ENCODE peak calls at places on chromosomes 7 and 10, in eight cellular contexts. One of them, this sample, is unnamed.

GRCh38 chr7:55387062-55387965 is 22.2 kb downstream of the LANCL2 start:
- DNase-seq in thyroid gland: no peak
- DNase-seq in endothelial cell of umbilical vein: peak; percentile 13
- DNase-seq in IMR-90: peak; percentile 19
- DNase-seq in breast epithelium: no peak
- DNase-seq in HCT116: no peak
- DNase-seq in body of pancreas: no peak
- DNase-seq in stomach: no peak
- DNase-seq in this sample: no peak

GRCh38 chr7:39069886-39070881 is 92.5 kb downstream of the POU6F2 start:
- DNase-seq in thyroid gland: no peak
- DNase-seq in endothelial cell of umbilical vein: no peak
- DNase-seq in IMR-90: no peak
- DNase-seq in breast epithelium: no peak
- DNase-seq in HCT116: no peak
- DNase-seq in body of pancreas: no peak
- DNase-seq in stomach: no peak
- DNase-seq in this sample: no peak

GRCh38 chr7:84914598-84914997 is 272.3 kb downstream of the SEMA3D start:
- DNase-seq in thyroid gland: no peak
- DNase-seq in endothelial cell of umbilical vein: no peak
- DNase-seq in IMR-90: no peak
- DNase-seq in breast epithelium: no peak
- DNase-seq in HCT116: peak; percentile 10
- DNase-seq in body of pancreas: no peak
- DNase-seq in stomach: no peak
- DNase-seq in this sample: no peak

GRCh38 chr7:4015371-4015770 is 666.7 kb upstream of the FOXK1 start:
- DNase-seq in thyroid gland: no peak
- DNase-seq in endothelial cell of umbilical vein: no peak
- DNase-seq in IMR-90: no peak
- DNase-seq in breast epithelium: no peak
- DNase-seq in HCT116: no peak
- DNase-seq in body of pancreas: no peak
- DNase-seq in stomach: peak; percentile 24
- DNase-seq in this sample: no peak

GRCh38 chr10:124554085-124554858 is 92.6 kb downstream of the LHPP start:
- DNase-seq in thyroid gland: no peak
- DNase-seq in endothelial cell of umbilical vein: no peak
- DNase-seq in IMR-90: no peak
- DNase-seq in breast epithelium: no peak
- DNase-seq in HCT116: no peak
- DNase-seq in body of pancreas: no peak
- DNase-seq in stomach: no peak
- DNase-seq in this sample: no peak

GRCh38 chr7:158443014-158443687 is 144.5 kb downstream of the PTPRN2 start:
- DNase-seq in thyroid gland: no peak
- DNase-seq in endothelial cell of umbilical vein: no peak
- DNase-seq in IMR-90: no peak
- DNase-seq in breast epithelium: no peak
- DNase-seq in HCT116: no peak
- DNase-seq in body of pancreas: no peak
- DNase-seq in stomach: no peak
- DNase-seq in this sample: no peak

GRCh38 chr7:92834661-92835139 is 1.7 kb downstream of the CDK6 start:
- DNase-seq in thyroid gland: no peak
- DNase-seq in endothelial cell of umbilical vein: peak; percentile 28
- DNase-seq in IMR-90: no peak
- DNase-seq in breast epithelium: no peak
- DNase-seq in HCT116: no peak
- DNase-seq in body of pancreas: peak; percentile 41
- DNase-seq in stomach: peak; percentile 41
- DNase-seq in this sample: peak; percentile 10

GRCh38 chr10:58152698-58153263 is 114.9 kb downstream of the IPMK start:
- DNase-seq in thyroid gland: peak; percentile 59
- DNase-seq in endothelial cell of umbilical vein: peak; percentile 26
- DNase-seq in IMR-90: peak; percentile 53
- DNase-seq in breast epithelium: no peak
- DNase-seq in HCT116: peak; percentile 41
- DNase-seq in body of pancreas: peak; percentile 57
- DNase-seq in stomach: peak; percentile 36
- DNase-seq in this sample: peak; percentile 9

GRCh38 chr10:98224509-98224908 is 43.5 kb downstream of the LOXL4 start:
- DNase-seq in thyroid gland: no peak
- DNase-seq in endothelial cell of umbilical vein: no peak
- DNase-seq in IMR-90: peak; percentile 57
- DNase-seq in breast epithelium: no peak
- DNase-seq in HCT116: no peak
- DNase-seq in body of pancreas: no peak
- DNase-seq in stomach: no peak
- DNase-seq in this sample: no peak

GRCh38 chr10:104300002-104300735 is 31.2 kb downstream of the GSTO2 start:
- DNase-seq in thyroid gland: no peak
- DNase-seq in endothelial cell of umbilical vein: peak; percentile 96
- DNase-seq in IMR-90: peak; percentile 100
- DNase-seq in breast epithelium: peak; percentile 74
- DNase-seq in HCT116: no peak
- DNase-seq in body of pancreas: no peak
- DNase-seq in stomach: no peak
- DNase-seq in this sample: no peak

GRCh38 chr7:84529480-84530205 is 335.1 kb upstream of the SEMA3A start:
- DNase-seq in thyroid gland: no peak
- DNase-seq in endothelial cell of umbilical vein: peak; percentile 75
- DNase-seq in IMR-90: peak; percentile 83
- DNase-seq in breast epithelium: no peak
- DNase-seq in HCT116: peak; percentile 47
- DNase-seq in body of pancreas: no peak
- DNase-seq in stomach: no peak
- DNase-seq in this sample: no peak

GRCh38 chr10:26555719-26556368 is 117.7 kb downstream of the APBB1IP start:
- DNase-seq in thyroid gland: peak; percentile 62
- DNase-seq in endothelial cell of umbilical vein: no peak
- DNase-seq in IMR-90: no peak
- DNase-seq in breast epithelium: peak; percentile 59
- DNase-seq in HCT116: no peak
- DNase-seq in body of pancreas: peak; percentile 68
- DNase-seq in stomach: peak; percentile 69
- DNase-seq in this sample: peak; percentile 23

GRCh38 chr10:26554246-26554645 is 116.1 kb downstream of the APBB1IP start:
- DNase-seq in thyroid gland: no peak
- DNase-seq in endothelial cell of umbilical vein: no peak
- DNase-seq in IMR-90: no peak
- DNase-seq in breast epithelium: no peak
- DNase-seq in HCT116: no peak
- DNase-seq in body of pancreas: no peak
- DNase-seq in stomach: no peak
- DNase-seq in this sample: no peak

GRCh38 chr10:26556756-26557640 is 118.9 kb downstream of the APBB1IP start:
- DNase-seq in thyroid gland: peak; percentile 13
- DNase-seq in endothelial cell of umbilical vein: peak; percentile 8
- DNase-seq in IMR-90: peak; percentile 11
- DNase-seq in breast epithelium: no peak
- DNase-seq in HCT116: peak; percentile 50
- DNase-seq in body of pancreas: peak; percentile 35
- DNase-seq in stomach: no peak
- DNase-seq in this sample: no peak

DNA sequence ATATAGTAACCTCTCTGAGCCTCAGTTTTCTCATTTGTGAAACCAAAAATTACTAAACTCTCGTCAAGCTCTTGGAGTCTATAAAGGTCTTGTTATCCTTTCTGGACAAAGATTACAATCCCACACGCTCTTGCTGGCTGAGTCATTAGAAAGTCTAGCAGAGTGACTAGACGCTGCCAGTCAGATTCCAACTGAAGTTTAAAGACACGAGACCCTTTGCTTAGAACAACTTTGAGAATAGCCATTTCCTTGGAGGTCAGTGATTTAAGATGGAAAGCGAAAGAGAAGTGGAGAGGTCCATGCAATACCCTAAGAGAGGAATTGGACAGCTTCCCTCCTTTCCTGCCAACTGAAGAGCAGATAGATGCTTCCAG is 119.5 kb downstream of the APBB1IP start:
- DNase-seq in thyroid gland: no peak
- DNase-seq in endothelial cell of umbilical vein: no peak
- DNase-seq in IMR-90: no peak
- DNase-seq in breast epithelium: no peak
- DNase-seq in HCT116: no peak
- DNase-seq in body of pancreas: no peak
- DNase-seq in stomach: no peak
- DNase-seq in this sample: no peak
- H3K27ac ChIP-seq in thyroid gland: no peak overlapping the region
- H3K27ac ChIP-seq in endothelial cell of umbilical vein: no peak overlapping the region
- H3K27ac ChIP-seq in IMR-90: no peak overlapping the region
- H3K27ac ChIP-seq in breast epithelium: no peak overlapping the region
- H3K27ac ChIP-seq in HCT116: no peak overlapping the region
- H3K27ac ChIP-seq in body of pancreas: no peak overlapping the region
- H3K27ac ChIP-seq in stomach: no peak overlapping the region
- H3K27ac ChIP-seq in this sample: no peak overlapping the region

GRCh38 chr10:132538031-132538789 is 623 bp downstream of the INPP5A start:
- DNase-seq in thyroid gland: peak; percentile 27
- DNase-seq in endothelial cell of umbilical vein: peak; percentile 9
- DNase-seq in IMR-90: no peak
- DNase-seq in breast epithelium: peak; percentile 29
- DNase-seq in HCT116: no peak
- DNase-seq in body of pancreas: peak; percentile 21
- DNase-seq in stomach: peak; percentile 26
- DNase-seq in this sample: no peak

GRCh38 chr10:132537713-132538020 is at the start of gene INPP5A:
- DNase-seq in thyroid gland: no peak
- DNase-seq in endothelial cell of umbilical vein: no peak
- DNase-seq in IMR-90: no peak
- DNase-seq in breast epithelium: no peak
- DNase-seq in HCT116: no peak
- DNase-seq in body of pancreas: no peak
- DNase-seq in stomach: no peak
- DNase-seq in this sample: no peak

GRCh38 chr10:132536241-132536963 is 1.2 kb upstream of the INPP5A start:
- DNase-seq in thyroid gland: peak; percentile 37
- DNase-seq in endothelial cell of umbilical vein: no peak
- DNase-seq in IMR-90: no peak
- DNase-seq in breast epithelium: no peak
- DNase-seq in HCT116: no peak
- DNase-seq in body of pancreas: peak; percentile 59
- DNase-seq in stomach: peak; percentile 38
- DNase-seq in this sample: no peak

GRCh38 chr10:132538790-132539421 is 1.3 kb downstream of the INPP5A start:
- DNase-seq in thyroid gland: no peak
- DNase-seq in endothelial cell of umbilical vein: no peak
- DNase-seq in IMR-90: no peak
- DNase-seq in breast epithelium: no peak
- DNase-seq in HCT116: no peak
- DNase-seq in body of pancreas: peak; percentile 5
- DNase-seq in stomach: no peak
- DNase-seq in this sample: no peak

DNA sequence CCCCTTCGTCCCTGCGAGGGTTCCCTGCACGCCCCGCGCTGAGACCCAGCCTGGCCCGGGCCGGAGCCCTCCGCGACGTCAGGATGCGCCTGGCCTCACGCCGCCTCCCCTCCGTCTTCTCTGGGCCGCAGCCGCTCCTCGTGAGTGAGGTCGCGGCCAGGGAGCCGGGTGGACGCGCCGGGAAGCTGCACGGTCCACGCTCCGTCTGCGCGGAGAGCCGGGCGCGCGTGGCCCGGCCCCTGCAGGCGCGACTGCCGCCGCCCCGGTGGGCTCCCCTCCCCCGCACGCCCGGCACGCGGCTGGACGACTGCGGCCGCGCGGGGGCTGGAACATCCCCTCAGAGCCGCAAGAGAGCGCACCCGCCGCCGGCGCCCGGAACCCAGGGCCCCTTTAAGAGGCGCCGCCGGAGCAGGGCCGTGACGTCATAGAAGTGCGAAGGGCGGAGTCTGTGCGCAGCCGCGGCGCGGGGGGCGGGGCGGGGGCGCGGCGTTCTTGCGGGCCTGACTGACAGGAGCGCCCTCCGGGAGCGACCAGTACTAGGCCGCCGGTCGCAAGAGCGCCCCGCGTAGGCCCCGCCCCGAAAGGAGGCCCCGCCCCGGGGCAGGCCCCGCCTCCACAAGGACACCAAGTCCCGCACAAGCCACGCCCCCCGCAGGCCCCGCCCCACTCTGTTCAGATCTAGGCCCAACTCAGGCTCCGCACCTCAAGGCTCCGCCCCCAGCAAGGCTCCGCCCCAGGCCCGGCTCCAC is 449 bp upstream of the INPP5A start:
- DNase-seq in thyroid gland: peak; percentile 100
- DNase-seq in endothelial cell of umbilical vein: peak; percentile 99
- DNase-seq in IMR-90: peak; percentile 98
- DNase-seq in breast epithelium: peak; percentile 100
- DNase-seq in HCT116: peak; percentile 85
- DNase-seq in body of pancreas: peak; percentile 100
- DNase-seq in stomach: peak; percentile 100
- DNase-seq in this sample: peak; percentile 100
- TF ChIP-seq POLR2A in thyroid gland: peak; percentile 86
- TF ChIP-seq POLR2A in endothelial cell of umbilical vein: no peak
- TF ChIP-seq POLR2A in IMR-90: no peak
- TF ChIP-seq POLR2A in breast epithelium: no peak
- TF ChIP-seq POLR2A in HCT116: peak; percentile 27
- TF ChIP-seq POLR2A in body of pancreas: peak; percentile 45
- TF ChIP-seq POLR2A in stomach: no peak
- TF ChIP-seq POLR2A in this sample: peak; percentile 78

GRCh38 chr7:123216825-123217224 is 17.1 kb upstream of the SLC13A1 start:
- DNase-seq in thyroid gland: no peak
- DNase-seq in endothelial cell of umbilical vein: no peak
- DNase-seq in IMR-90: no peak
- DNase-seq in breast epithelium: no peak
- DNase-seq in HCT116: no peak
- DNase-seq in body of pancreas: no peak
- DNase-seq in stomach: no peak
- DNase-seq in this sample: no peak
- H3K27ac ChIP-seq in thyroid gland: no peak overlapping the region
- H3K27ac ChIP-seq in endothelial cell of umbilical vein: no peak overlapping the region
- H3K27ac ChIP-seq in IMR-90: no peak overlapping the region
- H3K27ac ChIP-seq in breast epithelium: no peak overlapping the region
- H3K27ac ChIP-seq in HCT116: no peak overlapping the region
- H3K27ac ChIP-seq in body of pancreas: no peak overlapping the region
- H3K27ac ChIP-seq in stomach: no peak overlapping the region
- H3K27ac ChIP-seq in this sample: no peak overlapping the region

GRCh38 chr7:37342665-37343471 is 105.8 kb downstream of the ELMO1 start:
- DNase-seq in thyroid gland: no peak
- DNase-seq in endothelial cell of umbilical vein: peak; percentile 37
- DNase-seq in IMR-90: no peak
- DNase-seq in breast epithelium: no peak
- DNase-seq in HCT116: no peak
- DNase-seq in body of pancreas: no peak
- DNase-seq in stomach: peak; percentile 31
- DNase-seq in this sample: no peak
- TF ChIP-seq POLR2A in thyroid gland: no peak
- TF ChIP-seq POLR2A in endothelial cell of umbilical vein: no peak
- TF ChIP-seq POLR2A in IMR-90: no peak
- TF ChIP-seq POLR2A in breast epithelium: no peak
- TF ChIP-seq POLR2A in HCT116: no peak
- TF ChIP-seq POLR2A in body of pancreas: no peak
- TF ChIP-seq POLR2A in stomach: no peak
- TF ChIP-seq POLR2A in this sample: no peak

This sample was measured in prostate gland.